ENCODE peak calls at places on chromosomes 2 and 18, in ten cellular contexts. One of them, this sample, is unnamed. For H3K9me3 and H3K27me3, the result is how much of the 10 kb centered on the place peaks cover.

GRCh38 chr18:58305792-58306191 is 261.8 kb downstream of the NEDD4L start:
- DNase-seq in neural progenitor cell: no peak
- DNase-seq in HCT116: no peak
- DNase-seq in fibroblast of lung: no peak
- DNase-seq in H9: no peak
- DNase-seq in SJCRH30: no peak
- DNase-seq in upper lobe of right lung: no peak
- DNase-seq in heart right ventricle: no peak
- DNase-seq in hepatocyte: no peak
- DNase-seq in heart left ventricle: no peak
- DNase-seq in this sample: no peak

GRCh38 chr2:165193178-165193777 is 10.6 kb downstream of the SCN3A start:
- DNase-seq in fibroblast of lung: no peak
- DNase-seq in H9: no peak
- DNase-seq in heart left ventricle: no peak
- DNase-seq in neural progenitor cell: no peak
- DNase-seq in heart right ventricle: no peak
- DNase-seq in hepatocyte: no peak
- DNase-seq in upper lobe of right lung: no peak
- DNase-seq in HCT116: no peak
- DNase-seq in SJCRH30: no peak
- DNase-seq in this sample: no peak

GRCh38 chr2:105114551-105114950 is 76.7 kb downstream of the MRPS9 start:
- DNase-seq in heart right ventricle: no peak
- DNase-seq in hepatocyte: peak
- DNase-seq in neural progenitor cell: peak
- DNase-seq in SJCRH30: no peak
- DNase-seq in heart left ventricle: no peak
- DNase-seq in fibroblast of lung: peak
- DNase-seq in HCT116: peak
- DNase-seq in H9: no peak
- DNase-seq in upper lobe of right lung: no peak
- DNase-seq in this sample: no peak

GRCh38 chr2:159832026-159832425 is 34.0 kb upstream of the CD302 start:
- DNase-seq in H9: no peak
- DNase-seq in SJCRH30: no peak
- DNase-seq in heart left ventricle: no peak
- DNase-seq in heart right ventricle: no peak
- DNase-seq in upper lobe of right lung: no peak
- DNase-seq in HCT116: no peak
- DNase-seq in fibroblast of lung: no peak
- DNase-seq in hepatocyte: no peak
- DNase-seq in neural progenitor cell: no peak
- DNase-seq in this sample: no peak

GRCh38 chr2:237987263-237987662 is 20.4 kb downstream of the UBE2F start:
- DNase-seq in SJCRH30: no peak
- DNase-seq in HCT116: no peak
- DNase-seq in fibroblast of lung: no peak
- DNase-seq in heart right ventricle: no peak
- DNase-seq in hepatocyte: no peak
- DNase-seq in heart left ventricle: no peak
- DNase-seq in neural progenitor cell: no peak
- DNase-seq in upper lobe of right lung: no peak
- DNase-seq in H9: no peak
- DNase-seq in this sample: no peak

GRCh38 chr2:234001380-234001993 is 49.0 kb upstream of the SPP2 start:
- DNase-seq in SJCRH30: no peak
- DNase-seq in fibroblast of lung: no peak
- DNase-seq in heart left ventricle: no peak
- DNase-seq in heart right ventricle: no peak
- DNase-seq in hepatocyte: no peak
- DNase-seq in H9: no peak
- DNase-seq in HCT116: no peak
- DNase-seq in upper lobe of right lung: no peak
- DNase-seq in neural progenitor cell: no peak
- DNase-seq in this sample: no peak

GRCh38 chr2:12821656-12822055 is 104.9 kb downstream of the TRIB2 start:
- DNase-seq in H9: no peak
- DNase-seq in SJCRH30: no peak
- DNase-seq in upper lobe of right lung: no peak
- DNase-seq in heart right ventricle: no peak
- DNase-seq in heart left ventricle: no peak
- DNase-seq in neural progenitor cell: no peak
- DNase-seq in hepatocyte: no peak
- DNase-seq in HCT116: no peak
- DNase-seq in fibroblast of lung: no peak
- DNase-seq in this sample: no peak

GRCh38 chr2:29810956-29811355 is 110.4 kb downstream of the ALK start:
- DNase-seq in SJCRH30: peak
- DNase-seq in HCT116: no peak
- DNase-seq in H9: no peak
- DNase-seq in heart right ventricle: no peak
- DNase-seq in upper lobe of right lung: no peak
- DNase-seq in hepatocyte: peak
- DNase-seq in heart left ventricle: no peak
- DNase-seq in fibroblast of lung: no peak
- DNase-seq in neural progenitor cell: no peak
- DNase-seq in this sample: no peak

GRCh38 chr2:170423919-170424318 is 246.0 kb downstream of the MYO3B start:
- DNase-seq in H9: no peak
- DNase-seq in heart right ventricle: no peak
- DNase-seq in HCT116: no peak
- DNase-seq in neural progenitor cell: no peak
- DNase-seq in upper lobe of right lung: no peak
- DNase-seq in heart left ventricle: no peak
- DNase-seq in hepatocyte: no peak
- DNase-seq in fibroblast of lung: no peak
- DNase-seq in SJCRH30: no peak
- DNase-seq in this sample: no peak

GRCh38 chr2:205768341-205768740 is 86.0 kb downstream of the NRP2 start:
- DNase-seq in heart left ventricle: no peak
- DNase-seq in H9: no peak
- DNase-seq in neural progenitor cell: no peak
- DNase-seq in HCT116: no peak
- DNase-seq in fibroblast of lung: no peak
- DNase-seq in upper lobe of right lung: no peak
- DNase-seq in heart right ventricle: no peak
- DNase-seq in SJCRH30: no peak
- DNase-seq in hepatocyte: no peak
- DNase-seq in this sample: no peak

GRCh38 chr2:50786345-50786744 is 245.6 kb downstream of the NRXN1 start:
- DNase-seq in fibroblast of lung: no peak
- DNase-seq in HCT116: no peak
- DNase-seq in heart left ventricle: no peak
- DNase-seq in neural progenitor cell: peak
- DNase-seq in SJCRH30: no peak
- DNase-seq in H9: no peak
- DNase-seq in upper lobe of right lung: no peak
- DNase-seq in hepatocyte: no peak
- DNase-seq in heart right ventricle: no peak
- DNase-seq in this sample: no peak

GRCh38 chr2:45938649-45939511 is 287.4 kb downstream of the PRKCE start:
- DNase-seq in fibroblast of lung: peak
- DNase-seq in neural progenitor cell: peak
- DNase-seq in HCT116: peak
- DNase-seq in heart left ventricle: peak
- DNase-seq in hepatocyte: peak
- DNase-seq in upper lobe of right lung: peak
- DNase-seq in heart right ventricle: peak
- DNase-seq in H9: peak
- DNase-seq in SJCRH30: peak
- DNase-seq in this sample: peak

GRCh38 chr2:102313950-102314349 is 2.6 kb downstream of the IL1RL1 start:
- DNase-seq in heart left ventricle: no peak
- DNase-seq in SJCRH30: no peak
- DNase-seq in upper lobe of right lung: no peak
- DNase-seq in hepatocyte: no peak
- DNase-seq in fibroblast of lung: peak
- DNase-seq in H9: no peak
- DNase-seq in HCT116: no peak
- DNase-seq in heart right ventricle: no peak
- DNase-seq in neural progenitor cell: no peak
- DNase-seq in this sample: no peak

GRCh38 chr2:24871852-24872323 is 48.1 kb downstream of the ADCY3 start:
- DNase-seq in hepatocyte: no peak
- DNase-seq in H9: no peak
- DNase-seq in neural progenitor cell: no peak
- DNase-seq in heart left ventricle: no peak
- DNase-seq in SJCRH30: no peak
- DNase-seq in upper lobe of right lung: no peak
- DNase-seq in HCT116: no peak
- DNase-seq in fibroblast of lung: peak
- DNase-seq in heart right ventricle: peak
- DNase-seq in this sample: no peak

GRCh38 chr2:182068811-182069210 is 83.2 kb downstream of the PPP1R1C start:
- DNase-seq in fibroblast of lung: no peak
- DNase-seq in SJCRH30: no peak
- DNase-seq in upper lobe of right lung: no peak
- DNase-seq in neural progenitor cell: no peak
- DNase-seq in heart right ventricle: no peak
- DNase-seq in heart left ventricle: no peak
- DNase-seq in H9: no peak
- DNase-seq in HCT116: no peak
- DNase-seq in hepatocyte: no peak
- DNase-seq in this sample: no peak

GRCh38 chr2:186503827-186504606 is 18.0 kb downstream of the ZC3H15 start:
- DNase-seq in HCT116: no peak
- DNase-seq in neural progenitor cell: peak
- DNase-seq in hepatocyte: peak
- DNase-seq in SJCRH30: no peak
- DNase-seq in heart right ventricle: no peak
- DNase-seq in upper lobe of right lung: no peak
- DNase-seq in heart left ventricle: no peak
- DNase-seq in H9: no peak
- DNase-seq in fibroblast of lung: peak
- DNase-seq in this sample: no peak

GRCh38 chr2:102761763-102762162 is at the start of gene TMEM182:
- DNase-seq in hepatocyte: no peak
- DNase-seq in heart left ventricle: peak
- DNase-seq in neural progenitor cell: no peak
- DNase-seq in HCT116: no peak
- DNase-seq in upper lobe of right lung: no peak
- DNase-seq in heart right ventricle: peak
- DNase-seq in fibroblast of lung: peak
- DNase-seq in SJCRH30: no peak
- DNase-seq in H9: no peak
- DNase-seq in this sample: peak

GRCh38 chr2:16036951-16037350 is 96.6 kb downstream of the MYCN start:
- DNase-seq in fibroblast of lung: no peak
- DNase-seq in HCT116: no peak
- DNase-seq in H9: no peak
- DNase-seq in heart left ventricle: no peak
- DNase-seq in SJCRH30: no peak
- DNase-seq in upper lobe of right lung: no peak
- DNase-seq in heart right ventricle: no peak
- DNase-seq in hepatocyte: no peak
- DNase-seq in neural progenitor cell: no peak
- DNase-seq in this sample: no peak
- H3K9me3 ChIP-seq in fibroblast of lung: under half
- H3K9me3 ChIP-seq in HCT116: under half
- H3K9me3 ChIP-seq in H9: under half
- H3K9me3 ChIP-seq in heart left ventricle: under half
- H3K9me3 ChIP-seq in SJCRH30: under half
- H3K9me3 ChIP-seq in upper lobe of right lung: under half
- H3K9me3 ChIP-seq in heart right ventricle: under half
- H3K9me3 ChIP-seq in hepatocyte: under half
- H3K9me3 ChIP-seq in neural progenitor cell: under half
- H3K9me3 ChIP-seq in this sample: under half

DNA sequence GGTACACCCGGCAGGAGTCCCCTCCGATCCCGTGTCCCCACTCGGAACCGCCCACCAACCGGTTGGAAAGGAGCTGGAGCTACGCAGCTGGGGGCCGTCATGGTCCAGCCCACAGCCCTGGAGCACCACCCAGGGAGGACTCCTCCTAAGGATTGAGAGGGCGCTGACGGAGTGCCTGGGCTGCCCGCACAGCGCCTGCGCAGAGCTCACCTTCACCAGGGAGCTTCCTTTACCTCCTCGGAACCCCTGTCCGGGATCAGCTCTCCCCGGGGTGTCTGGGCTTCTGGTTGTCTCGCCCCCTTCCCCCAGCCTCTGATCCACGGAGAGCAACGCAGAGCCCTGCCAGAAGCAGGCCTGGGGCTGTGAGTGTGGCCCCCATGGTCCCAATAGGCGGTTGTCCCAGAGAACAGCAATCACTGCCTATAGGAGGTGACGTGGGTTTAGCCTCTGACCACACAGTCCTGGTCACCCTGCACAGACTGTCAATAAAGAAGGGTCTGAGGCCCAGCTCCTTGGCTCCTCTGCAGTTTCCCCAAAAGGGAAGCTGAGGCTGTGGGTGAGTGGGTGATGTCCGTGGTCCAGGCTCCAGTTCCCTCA is 14.6 kb downstream of the ALPG start:
- DNase-seq in hepatocyte: no peak
- DNase-seq in heart right ventricle: no peak
- DNase-seq in upper lobe of right lung: peak
- DNase-seq in fibroblast of lung: no peak
- DNase-seq in neural progenitor cell: peak
- DNase-seq in H9: peak
- DNase-seq in HCT116: peak
- DNase-seq in SJCRH30: no peak
- DNase-seq in heart left ventricle: no peak
- DNase-seq in this sample: no peak
- H3K27me3 ChIP-seq in hepatocyte: half or more
- H3K27me3 ChIP-seq in heart right ventricle: half or more
- H3K27me3 ChIP-seq in upper lobe of right lung: half or more
- H3K27me3 ChIP-seq in fibroblast of lung: half or more
- H3K27me3 ChIP-seq in neural progenitor cell: half or more
- H3K27me3 ChIP-seq in H9: under half
- H3K27me3 ChIP-seq in HCT116: under half
- H3K27me3 ChIP-seq in SJCRH30: under half
- H3K27me3 ChIP-seq in heart left ventricle: under half
- H3K27me3 ChIP-seq in this sample: under half

GRCh38 chr2:155600914-155601760 is 731.4 kb downstream of the NR4A2 start:
- DNase-seq in HCT116: no peak
- DNase-seq in neural progenitor cell: no peak
- DNase-seq in heart left ventricle: no peak
- DNase-seq in upper lobe of right lung: no peak
- DNase-seq in H9: no peak
- DNase-seq in heart right ventricle: no peak
- DNase-seq in hepatocyte: no peak
- DNase-seq in SJCRH30: no peak
- DNase-seq in fibroblast of lung: no peak
- DNase-seq in this sample: peak
- H3K9me3 ChIP-seq in HCT116: under half
- H3K9me3 ChIP-seq in neural progenitor cell: under half
- H3K9me3 ChIP-seq in heart left ventricle: under half
- H3K9me3 ChIP-seq in upper lobe of right lung: under half
- H3K9me3 ChIP-seq in H9: under half
- H3K9me3 ChIP-seq in heart right ventricle: half or more
- H3K9me3 ChIP-seq in hepatocyte: under half
- H3K9me3 ChIP-seq in SJCRH30: under half
- H3K9me3 ChIP-seq in fibroblast of lung: under half
- H3K9me3 ChIP-seq in this sample: under half

DNA sequence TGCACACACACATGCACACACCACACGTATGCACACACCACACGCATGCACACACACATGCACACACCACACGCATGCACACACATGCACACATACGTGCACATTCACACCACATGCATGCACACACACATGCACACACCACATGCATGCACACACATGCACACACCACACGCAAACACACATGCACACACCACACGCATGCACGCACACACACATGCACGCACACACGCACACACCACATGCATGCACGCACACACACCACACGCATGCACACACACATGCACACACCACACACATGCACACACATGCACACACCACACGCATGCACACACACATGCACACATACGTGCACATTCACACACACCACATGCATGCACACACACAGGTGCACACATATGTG is 169.8 kb upstream of the SALL3 start:
- DNase-seq in fibroblast of lung: no peak
- DNase-seq in hepatocyte: no peak
- DNase-seq in H9: no peak
- DNase-seq in heart right ventricle: no peak
- DNase-seq in SJCRH30: no peak
- DNase-seq in neural progenitor cell: no peak
- DNase-seq in upper lobe of right lung: no peak
- DNase-seq in HCT116: no peak
- DNase-seq in heart left ventricle: no peak
- DNase-seq in this sample: peak
- H3K27me3 ChIP-seq in fibroblast of lung: under half
- H3K27me3 ChIP-seq in hepatocyte: under half
- H3K27me3 ChIP-seq in H9: under half
- H3K27me3 ChIP-seq in heart right ventricle: under half
- H3K27me3 ChIP-seq in SJCRH30: under half
- H3K27me3 ChIP-seq in neural progenitor cell: under half
- H3K27me3 ChIP-seq in upper lobe of right lung: under half
- H3K27me3 ChIP-seq in HCT116: under half
- H3K27me3 ChIP-seq in heart left ventricle: under half
- H3K27me3 ChIP-seq in this sample: under half

This sample was measured in aorta.